ENCODE peak calls at places on chromosomes 11 and 22, in four cellular contexts. X, F, G and O are unnamed samples.

GRCh38 chr11:46972343-46972742 is 35.8 kb downstream of the CSTPP1 start:
- DNase-seq in X (no peak), F (no peak), G (no peak), O (no peak)

GRCh38 chr11:9851366-9851765 is 187.5 kb downstream of the SWAP70 start:
- DNase-seq in X (no peak), F (peak), G (no peak), O (peak)

GRCh38 chr11:132158091-132158490 is 787.7 kb downstream of the NTM start:
- DNase-seq in X (peak), F (peak), G (peak), O (peak)

GRCh38 chr11:61863548-61864081 is 27.7 kb downstream of the FADS3 start:
- DNase-seq in X (no peak), F (no peak), G (no peak), O (no peak)

GRCh38 chr11:10540546-10540914 is 457 bp downstream of the RNF141 start:
- DNase-seq in X (peak), F (no peak), G (no peak), O (peak)

GRCh38 chr22:19110064-19110458 is 12.2 kb downstream of the DGCR2 start:
- DNase-seq in X (no peak), F (no peak), G (no peak), O (no peak)

GRCh38 chr22:49136816-49137180 is 690.9 kb downstream of the BRD1 start:
- DNase-seq in X (no peak), F (no peak), G (no peak), O (no peak)

GRCh38 chr11:72174299-72175070 is 17.5 kb upstream of the FOLR1 start:
- DNase-seq in X (no peak), F (no peak), G (no peak), O (no peak)

GRCh38 chr11:19055016-19055415 is 5.5 kb downstream of the MRGPRX2 start:
- DNase-seq in X (no peak), F (no peak), G (no peak), O (no peak)

GRCh38 chr11:77416357-77416756 is 57.5 kb downstream of the PAK1 start:
- DNase-seq in X (no peak), F (peak), G (no peak), O (no peak)

GRCh38 chr11:17550455-17551346 is 3.6 kb downstream of the OTOG start:
- DNase-seq in X (no peak), F (no peak), G (no peak), O (no peak)

GRCh38 chr22:37014835-37015586 is 4.2 kb downstream of the TST start:
- DNase-seq in X (no peak), F (no peak), G (no peak), O (no peak)

GRCh38 chr11:75574698-75575265 is 12.7 kb downstream of the SERPINH1 start:
- DNase-seq in X (no peak), F (peak), G (no peak), O (peak)

GRCh38 chr22:19984201-19984753 is 32.3 kb downstream of the ARVCF start:
- DNase-seq in X (peak), F (peak), G (peak), O (peak)

GRCh38 chr11:16080688-16081388 is 275.5 kb downstream of the SOX6 start:
- DNase-seq in X (no peak), F (no peak), G (no peak), O (no peak)